ENCODE peak calls at places on chromosome 7, in four cellular contexts. N is stimulated activated CD4-positive, alpha-beta T cell treated with anti-CD3 and anti-CD28 coated beads, TNF-alpha, amount 100 ng/mL, for 1 hour; Y is astrocyte; V is CD4-positive, alpha-beta memory T cell. L is an unnamed sample.

GRCh38 chr7:151494569-151495284 is 25.0 kb downstream of the RHEB start:
- DNase-seq in Y (peak), N (no peak), V (no peak), L (peak)

GRCh38 chr7:32579776-32580175 is 84.5 kb downstream of the AVL9 start:
- DNase-seq in N (no peak), V (no peak), Y (no peak), L (peak)

GRCh38 chr7:23346316-23346715 is 47.2 kb downstream of the MALSU1 start:
- DNase-seq in V (no peak), N (no peak), Y (no peak), L (no peak)

GRCh38 chr7:29864668-29865067 is 58.4 kb downstream of the WIPF3 start:
- DNase-seq in V (no peak), N (no peak), Y (no peak), L (no peak)

GRCh38 chr7:94700926-94701554 is 45.1 kb upstream of the SGCE start:
- DNase-seq in N (no peak), V (no peak), Y (no peak), L (peak)

GRCh38 chr7:148987751-148988512 is 40.4 kb downstream of the PDIA4 start:
- DNase-seq in V (no peak), Y (no peak), N (no peak), L (no peak)

GRCh38 chr7:42930889-42931288 is 1.1 kb downstream of the PSMA2 start:
- DNase-seq in Y (peak), N (no peak), V (no peak), L (peak)

GRCh38 chr7:80480566-80480965 is 31.3 kb downstream of the GNAT3 start:
- DNase-seq in Y (peak), N (no peak), V (no peak), L (peak)

GRCh38 chr7:54858008-54858692 is 99.1 kb upstream of the SEC61G start:
- DNase-seq in V (no peak), Y (no peak), N (no peak), L (no peak)

GRCh38 chr7:37111459-37111858 is 337.2 kb downstream of the ELMO1 start:
- DNase-seq in Y (no peak), N (no peak), V (no peak), L (no peak)

GRCh38 chr7:129144834-129145668 is 544 bp downstream of the TSPAN33 start:
- DNase-seq in V (no peak), Y (no peak), N (no peak), L (no peak)

GRCh38 chr7:116392806-116393205 is 106.7 kb upstream of the CAV2 start:
- DNase-seq in Y (no peak), N (no peak), V (no peak), L (no peak)

GRCh38 chr7:30459591-30460245 is 18.9 kb downstream of the NOD1 start:
- DNase-seq in N (no peak), Y (peak), V (no peak), L (peak)

GRCh38 chr7:49166441-49166840 is 242.1 kb downstream of the CDC14C start:
- DNase-seq in N (no peak), Y (no peak), V (no peak), L (peak)

GRCh38 chr7:106356-106755 is 86.0 kb upstream of the FAM20C start:
- DNase-seq in N (no peak), Y (no peak), V (no peak), L (no peak)

GRCh38 chr7:3910041-3910440 is 609.0 kb downstream of the SDK1 start:
- DNase-seq in Y (no peak), V (no peak), N (no peak), L (no peak)

GRCh38 chr7:130896898-130897514 is 163.0 kb upstream of the KLF14 start:
- DNase-seq in Y (peak), V (peak), N (peak), L (peak)

L was measured in M059J.